ENCODE peak calls at places on chromosomes 16 and 17, in nine cellular contexts. One of them, this sample, is unnamed.

GRCh38 chr17:47800686-47801085 is 20.9 kb downstream of the OSBPL7 start:
- DNase-seq in activated CD4-positive, alpha-beta T cell treated with anti-CD3 and anti-CD28 coated beads for 24 hours: no peak
- DNase-seq in mammary epithelial cell: no peak
- DNase-seq in left ventricle myocardium inferior: no peak
- DNase-seq in LoVo: no peak
- DNase-seq in left ventricle myocardium superior: no peak
- DNase-seq in skeletal muscle cell: no peak
- DNase-seq in HTR-8/SVneo: no peak
- DNase-seq in iPS DF 19.7: no peak
- DNase-seq in this sample: no peak

GRCh38 chr17:4908301-4908700 is 5.4 kb upstream of the CHRNE start:
- DNase-seq in activated CD4-positive, alpha-beta T cell treated with anti-CD3 and anti-CD28 coated beads for 24 hours: no peak
- DNase-seq in mammary epithelial cell: peak
- DNase-seq in HTR-8/SVneo: no peak
- DNase-seq in LoVo: no peak
- DNase-seq in left ventricle myocardium inferior: no peak
- DNase-seq in skeletal muscle cell: no peak
- DNase-seq in left ventricle myocardium superior: no peak
- DNase-seq in iPS DF 19.7: no peak
- DNase-seq in this sample: no peak

GRCh38 chr16:88569614-88569984 is 604 bp upstream of the ZC3H18 start:
- DNase-seq in skeletal muscle cell: no peak
- DNase-seq in left ventricle myocardium inferior: peak
- DNase-seq in HTR-8/SVneo: no peak
- DNase-seq in left ventricle myocardium superior: peak
- DNase-seq in LoVo: peak
- DNase-seq in activated CD4-positive, alpha-beta T cell treated with anti-CD3 and anti-CD28 coated beads for 24 hours: no peak
- DNase-seq in mammary epithelial cell: no peak
- DNase-seq in iPS DF 19.7: no peak
- DNase-seq in this sample: no peak

GRCh38 chr16:86195863-86196630 is 297.1 kb downstream of the IRF8 start:
- DNase-seq in activated CD4-positive, alpha-beta T cell treated with anti-CD3 and anti-CD28 coated beads for 24 hours: no peak
- DNase-seq in skeletal muscle cell: no peak
- DNase-seq in left ventricle myocardium superior: no peak
- DNase-seq in mammary epithelial cell: no peak
- DNase-seq in LoVo: no peak
- DNase-seq in left ventricle myocardium inferior: no peak
- DNase-seq in iPS DF 19.7: peak
- DNase-seq in HTR-8/SVneo: no peak
- DNase-seq in this sample: no peak

GRCh38 chr17:20073056-20073979 is 64.2 kb downstream of the SPECC1 start:
- DNase-seq in left ventricle myocardium inferior: peak
- DNase-seq in skeletal muscle cell: no peak
- DNase-seq in iPS DF 19.7: no peak
- DNase-seq in activated CD4-positive, alpha-beta T cell treated with anti-CD3 and anti-CD28 coated beads for 24 hours: no peak
- DNase-seq in left ventricle myocardium superior: peak
- DNase-seq in LoVo: no peak
- DNase-seq in HTR-8/SVneo: no peak
- DNase-seq in mammary epithelial cell: no peak
- DNase-seq in this sample: no peak

GRCh38 chr17:16478693-16479092 is 13.3 kb downstream of the LRRC75A start:
- DNase-seq in activated CD4-positive, alpha-beta T cell treated with anti-CD3 and anti-CD28 coated beads for 24 hours: no peak
- DNase-seq in skeletal muscle cell: peak
- DNase-seq in left ventricle myocardium inferior: no peak
- DNase-seq in left ventricle myocardium superior: no peak
- DNase-seq in iPS DF 19.7: no peak
- DNase-seq in LoVo: no peak
- DNase-seq in HTR-8/SVneo: no peak
- DNase-seq in mammary epithelial cell: no peak
- DNase-seq in this sample: no peak

GRCh38 chr17:59037960-59038359 is 68.7 kb downstream of the TRIM37 start:
- DNase-seq in HTR-8/SVneo: no peak
- DNase-seq in activated CD4-positive, alpha-beta T cell treated with anti-CD3 and anti-CD28 coated beads for 24 hours: no peak
- DNase-seq in skeletal muscle cell: no peak
- DNase-seq in iPS DF 19.7: no peak
- DNase-seq in mammary epithelial cell: no peak
- DNase-seq in left ventricle myocardium inferior: no peak
- DNase-seq in left ventricle myocardium superior: no peak
- DNase-seq in LoVo: no peak
- DNase-seq in this sample: no peak

GRCh38 chr16:5603836-5604235 is 506.2 kb upstream of the EEF2KMT start:
- DNase-seq in iPS DF 19.7: no peak
- DNase-seq in LoVo: no peak
- DNase-seq in HTR-8/SVneo: no peak
- DNase-seq in mammary epithelial cell: no peak
- DNase-seq in activated CD4-positive, alpha-beta T cell treated with anti-CD3 and anti-CD28 coated beads for 24 hours: no peak
- DNase-seq in skeletal muscle cell: no peak
- DNase-seq in left ventricle myocardium superior: no peak
- DNase-seq in left ventricle myocardium inferior: no peak
- DNase-seq in this sample: no peak

GRCh38 chr16:70804153-70804728 is 3.3 kb upstream of the VAC14 start:
- DNase-seq in left ventricle myocardium superior: no peak
- DNase-seq in mammary epithelial cell: peak
- DNase-seq in skeletal muscle cell: peak
- DNase-seq in activated CD4-positive, alpha-beta T cell treated with anti-CD3 and anti-CD28 coated beads for 24 hours: no peak
- DNase-seq in HTR-8/SVneo: peak
- DNase-seq in left ventricle myocardium inferior: no peak
- DNase-seq in iPS DF 19.7: no peak
- DNase-seq in LoVo: no peak
- DNase-seq in this sample: peak

GRCh38 chr16:728890-729744 is 2.2 kb downstream of the HAGHL start:
- DNase-seq in mammary epithelial cell: no peak
- DNase-seq in LoVo: no peak
- DNase-seq in skeletal muscle cell: no peak
- DNase-seq in HTR-8/SVneo: no peak
- DNase-seq in iPS DF 19.7: no peak
- DNase-seq in left ventricle myocardium superior: no peak
- DNase-seq in activated CD4-positive, alpha-beta T cell treated with anti-CD3 and anti-CD28 coated beads for 24 hours: no peak
- DNase-seq in left ventricle myocardium inferior: no peak
- DNase-seq in this sample: no peak

GRCh38 chr16:69935278-69935711 is 15.8 kb upstream of the CLEC18A start:
- DNase-seq in left ventricle myocardium superior: no peak
- DNase-seq in activated CD4-positive, alpha-beta T cell treated with anti-CD3 and anti-CD28 coated beads for 24 hours: no peak
- DNase-seq in skeletal muscle cell: no peak
- DNase-seq in left ventricle myocardium inferior: no peak
- DNase-seq in LoVo: no peak
- DNase-seq in mammary epithelial cell: no peak
- DNase-seq in HTR-8/SVneo: no peak
- DNase-seq in iPS DF 19.7: no peak
- DNase-seq in this sample: no peak

GRCh38 chr16:29729116-29729521 is 16.7 kb downstream of the C16orf54 start:
- DNase-seq in HTR-8/SVneo: peak
- DNase-seq in left ventricle myocardium superior: no peak
- DNase-seq in left ventricle myocardium inferior: no peak
- DNase-seq in LoVo: peak
- DNase-seq in activated CD4-positive, alpha-beta T cell treated with anti-CD3 and anti-CD28 coated beads for 24 hours: no peak
- DNase-seq in mammary epithelial cell: peak
- DNase-seq in skeletal muscle cell: no peak
- DNase-seq in iPS DF 19.7: no peak
- DNase-seq in this sample: peak

GRCh38 chr17:35404360-35404759 is 27.9 kb downstream of the SLFN12 start:
- DNase-seq in activated CD4-positive, alpha-beta T cell treated with anti-CD3 and anti-CD28 coated beads for 24 hours: no peak
- DNase-seq in mammary epithelial cell: peak
- DNase-seq in HTR-8/SVneo: no peak
- DNase-seq in skeletal muscle cell: peak
- DNase-seq in LoVo: no peak
- DNase-seq in iPS DF 19.7: no peak
- DNase-seq in left ventricle myocardium superior: no peak
- DNase-seq in left ventricle myocardium inferior: no peak
- DNase-seq in this sample: peak

GRCh38 chr16:70805380-70805779 is 4.4 kb upstream of the VAC14 start:
- DNase-seq in left ventricle myocardium superior: no peak
- DNase-seq in HTR-8/SVneo: no peak
- DNase-seq in skeletal muscle cell: no peak
- DNase-seq in LoVo: no peak
- DNase-seq in activated CD4-positive, alpha-beta T cell treated with anti-CD3 and anti-CD28 coated beads for 24 hours: no peak
- DNase-seq in mammary epithelial cell: peak
- DNase-seq in left ventricle myocardium inferior: no peak
- DNase-seq in iPS DF 19.7: no peak
- DNase-seq in this sample: no peak

GRCh38 chr17:42720996-42721583 is 23.8 kb downstream of the EZH1 start:
- DNase-seq in HTR-8/SVneo: peak
- DNase-seq in LoVo: peak
- DNase-seq in iPS DF 19.7: peak
- DNase-seq in mammary epithelial cell: peak
- DNase-seq in skeletal muscle cell: peak
- DNase-seq in left ventricle myocardium inferior: no peak
- DNase-seq in left ventricle myocardium superior: no peak
- DNase-seq in activated CD4-positive, alpha-beta T cell treated with anti-CD3 and anti-CD28 coated beads for 24 hours: no peak
- DNase-seq in this sample: peak